ENCODE peak calls at places on chromosome 3, in four cellular contexts. I is thoracic aorta, C is RWPE1, U is psoas muscle. N is an unnamed sample.

GRCh38 chr3:87313641-87314040 is 37.3 kb upstream of the POU1F1 start:
- DNase-seq in C (peak; percentile 15), I (no peak), U (no peak), N (no peak)

GRCh38 chr3:194058189-194058571 is 77.8 kb upstream of the HES1 start:
- DNase-seq in I (no peak), U (peak; percentile 69), C (peak; percentile 66), N (peak; percentile 73)

GRCh38 chr3:112046599-112046998 is 12.1 kb downstream of the TMPRSS7 start:
- DNase-seq in I (no peak), C (peak; percentile 20), U (no peak), N (no peak)

GRCh38 chr3:50336452-50337174 is 4.0 kb downstream of the RASSF1 start:
- DNase-seq in U (no peak), C (no peak), I (no peak), N (no peak)

GRCh38 chr3:61612211-61612995 is 51.0 kb downstream of the PTPRG start:
- DNase-seq in I (no peak), C (no peak), U (no peak), N (no peak)

GRCh38 chr3:15261274-15261673 is 55.2 kb downstream of the CAPN7 start:
- DNase-seq in I (no peak), U (no peak), C (no peak), N (peak; percentile 41)

GRCh38 chr3:112635674-112636073 is 5.3 kb downstream of the CCDC80 start:
- DNase-seq in U (no peak), C (no peak), I (no peak), N (no peak)

GRCh38 chr3:94405258-94406035 is 342.6 kb downstream of the NSUN3 start:
- DNase-seq in I (no peak), U (no peak), C (no peak), N (no peak)

GRCh38 chr3:80688814-80689213 is 921.0 kb upstream of the ROBO1 start:
- DNase-seq in C (no peak), I (no peak), U (no peak), N (no peak)

GRCh38 chr3:129608087-129608935 is 1.8 kb upstream of the PLXND1 start:
- DNase-seq in C (no peak), U (no peak), I (no peak), N (no peak)

GRCh38 chr3:52703356-52703755 is 2.2 kb downstream of the GLT8D1 start:
- DNase-seq in U (no peak), C (no peak), I (no peak), N (no peak)

GRCh38 chr3:168544097-168544957 is 448.6 kb upstream of the GOLIM4 start:
- DNase-seq in U (no peak), C (no peak), I (no peak), N (no peak)

GRCh38 chr3:103112273-103112672 is 677.5 kb downstream of the ZPLD1 start:
- DNase-seq in I (no peak), U (no peak), C (no peak), N (no peak)

GRCh38 chr3:195731356-195731960 is 10.7 kb downstream of the MUC20 start:
- DNase-seq in I (no peak), U (no peak), C (no peak), N (no peak)

GRCh38 chr3:136305879-136306278 is 55.7 kb downstream of the PCCB start:
- DNase-seq in I (no peak), C (no peak), U (no peak), N (no peak)

GRCh38 chr3:4656059-4656458 is 162.9 kb downstream of the ITPR1 start:
- DNase-seq in U (peak; percentile 43), C (peak; percentile 41), I (peak; percentile 30), N (peak; percentile 48)

GRCh38 chr3:177652556-177653290 is 455.4 kb upstream of the TBL1XR1 start:
- DNase-seq in C (no peak), U (no peak), I (no peak), N (no peak)

GRCh38 chr3:136545664-136546266 is 206.4 kb downstream of the STAG1 start:
- DNase-seq in U (no peak), I (no peak), C (no peak), N (no peak)

N was measured in tibial artery.